ENCODE peak calls at places on chromosomes 7 and 10, in nine cellular contexts. B is progenitor cell of endocrine pancreas; F is HT-29; K is AG10803; V is H4; N is WTC11; C is cardiac fibroblast; L is SW480; X is naive thymus-derived CD8-positive, alpha-beta T cell. H is an unnamed sample.

GRCh38 chr10:75742355-75742754 is 310.9 kb downstream of the LRMDA start:
- DNase-seq in C (no peak), B (no peak), F (no peak), V (no peak), K (no peak), X (no peak), N (no peak), L (no peak), H (no peak)

GRCh38 chr10:17428616-17429097 is 25.7 kb downstream of the ST8SIA6 start:
- DNase-seq in C (no peak), X (peak), L (peak), N (no peak), B (no peak), F (no peak), V (no peak), K (no peak), H (no peak)

GRCh38 chr7:37320840-37321468 is 127.7 kb downstream of the ELMO1 start:
- DNase-seq in K (no peak), B (no peak), L (peak), F (no peak), C (peak), V (peak), N (no peak), X (no peak), H (no peak)

GRCh38 chr7:27930910-27931476 is 191.0 kb downstream of the TAX1BP1 start:
- DNase-seq in V (no peak), F (no peak), K (no peak), X (no peak), L (no peak), B (no peak), C (no peak), N (no peak), H (no peak)

GRCh38 chr7:43838201-43838659 is 31.1 kb downstream of the MRPS24 start:
- DNase-seq in C (no peak), B (no peak), L (no peak), X (no peak), V (no peak), K (no peak), F (no peak), N (no peak), H (no peak)

GRCh38 chr10:132684164-132684891 is 101.6 kb downstream of the NKX6-2 start:
- DNase-seq in K (peak), C (no peak), L (peak), X (peak), F (peak), B (no peak), V (peak), N (peak), H (no peak)

GRCh38 chr7:129664029-129665012 is 52.8 kb downstream of the NRF1 start:
- DNase-seq in F (peak), K (peak), C (peak), V (peak), L (peak), N (no peak), X (no peak), B (no peak), H (peak)

GRCh38 chr10:6002809-6003500 is 25.6 kb upstream of the IL15RA start:
- DNase-seq in C (no peak), L (no peak), K (no peak), V (no peak), X (no peak), B (no peak), F (no peak), N (no peak), H (no peak)

GRCh38 chr10:119120413-119120867 is 16.5 kb downstream of the DENND10 start:
- DNase-seq in B (no peak), K (peak), N (no peak), V (peak), L (no peak), X (no peak), F (no peak), C (no peak), H (peak)

GRCh38 chr7:80273327-80273726 is 138.7 kb downstream of the GNAI1 start:
- DNase-seq in K (peak), C (peak), L (no peak), V (peak), N (no peak), B (no peak), X (no peak), F (no peak), H (no peak)

GRCh38 chr10:84765656-84766055 is 437.3 kb downstream of the CCSER2 start:
- DNase-seq in B (no peak), K (no peak), V (no peak), L (peak), F (peak), N (no peak), X (no peak), C (no peak), H (no peak)

GRCh38 chr10:29969255-29970011 is 90.0 kb downstream of the JCAD start:
- DNase-seq in F (no peak), X (no peak), K (no peak), L (no peak), C (no peak), N (no peak), B (no peak), V (no peak), H (no peak)

GRCh38 chr10:124568858-124569622 is 107.4 kb downstream of the LHPP start:
- DNase-seq in L (no peak), F (no peak), B (no peak), V (no peak), N (no peak), X (no peak), K (no peak), C (no peak), H (no peak)

GRCh38 chr10:109432281-109432680 is 491.0 kb downstream of the XPNPEP1 start:
- DNase-seq in C (no peak), B (no peak), F (no peak), X (no peak), N (no peak), K (no peak), V (no peak), L (no peak), H (no peak)

GRCh38 chr7:158246960-158247673 is 340.5 kb downstream of the PTPRN2 start:
- DNase-seq in L (no peak), B (no peak), C (no peak), V (no peak), F (no peak), N (no peak), X (no peak), K (no peak), H (no peak)

GRCh38 chr10:43407576-43408330 is 1.2 kb downstream of the HNRNPF start:
- DNase-seq in B (peak), X (peak), K (peak), F (peak), L (peak), V (peak), N (peak), C (peak), H (peak)

GRCh38 chr7:46745700-46746090 is 824.6 kb upstream of the IGFBP3 start:
- DNase-seq in B (no peak), N (no peak), C (peak), K (peak), L (no peak), V (peak), X (no peak), F (peak), H (no peak)

GRCh38 chr7:7731732-7732131 is 13.3 kb upstream of the RPA3 start:
- DNase-seq in B (no peak), X (no peak), K (no peak), V (no peak), C (no peak), F (peak), L (peak), N (no peak), H (no peak)

GRCh38 chr7:29146082-29146706 is at the start of gene CPVL:
- DNase-seq in B (peak), V (peak), X (no peak), C (peak), F (peak), K (no peak), L (peak), N (peak), H (no peak)

GRCh38 chr10:17216217-17216900 is 11.7 kb upstream of the VIM start:
- DNase-seq in V (peak), C (peak), B (no peak), L (peak), X (no peak), K (peak), F (peak), N (no peak), H (peak)

GRCh38 chr10:71939861-71940474 is 24.2 kb upstream of the CHST3 start:
- DNase-seq in K (no peak), L (no peak), F (no peak), X (no peak), B (no peak), C (no peak), V (no peak), N (no peak), H (no peak)

GRCh38 chr10:126235979-126236851 is 152.1 kb downstream of the ADAM12 start:
- DNase-seq in F (no peak), B (no peak), V (no peak), X (no peak), C (no peak), N (no peak), K (no peak), L (no peak), H (no peak)

GRCh38 chr10:43043773-43044394 is 33.0 kb upstream of the RET start:
- DNase-seq in V (no peak), X (no peak), K (no peak), F (no peak), L (no peak), C (no peak), N (no peak), B (no peak), H (no peak)

GRCh38 chr10:47121336-47121735 is 178.7 kb upstream of the GDF10 start:
- DNase-seq in L (no peak), K (no peak), B (no peak), C (no peak), F (no peak), X (no peak), N (no peak), V (no peak), H (no peak)

H was measured in GM10248.